ENCODE peak calls at places on chromosomes 2 and 18, in four cellular contexts. D, B, T and N are unnamed samples.
A peak's percentile ranks its signal among the peaks of the same experiment; 100 is the strongest.

GRCh38 chr18:76983184-76983583 is 149.4 kb downstream of the MBP start:
- DNase-seq in D (peak; percentile 87), T (peak; percentile 81), B (peak; percentile 91), N (peak; percentile 72)

GRCh38 chr2:103176289-103176915 is 414.6 kb downstream of the TMEM182 start:
- DNase-seq in D (peak; percentile 92), B (no peak), T (no peak), N (no peak)

GRCh38 chr2:30296496-30296895 is 65.2 kb downstream of the LBH start:
- DNase-seq in T (no peak), D (no peak), B (no peak), N (no peak)

GRCh38 chr2:140892911-140893637 is 1237.7 kb downstream of the LRP1B start:
- DNase-seq in B (peak; percentile 26), T (no peak), D (no peak), N (no peak)

GRCh38 chr2:17059452-17059851 is 393.8 kb upstream of the CYRIA start:
- DNase-seq in T (no peak), B (no peak), D (no peak), N (no peak)

GRCh38 chr2:120486946-120487345 is 141.0 kb downstream of the INHBB start:
- DNase-seq in T (no peak), B (peak; percentile 64), D (no peak), N (peak; percentile 45)

GRCh38 chr2:26571316-26571715 is 69.8 kb downstream of the CIB4 start:
- DNase-seq in D (no peak), B (no peak), T (no peak), N (no peak)

GRCh38 chr2:740446-741293 is 63.5 kb upstream of the TMEM18 start:
- DNase-seq in D (peak; percentile 100), B (peak; percentile 93), T (no peak), N (peak; percentile 100)

GRCh38 chr2:10271946-10272345 is 30.8 kb upstream of the HPCAL1 start:
- DNase-seq in D (no peak), B (peak; percentile 50), T (no peak), N (no peak)

GRCh38 chr2:149075065-149075464 is 36.6 kb downstream of the LYPD6B start:
- DNase-seq in D (no peak), B (no peak), T (no peak), N (no peak)

GRCh38 chr2:172806426-172807008 is 70.9 kb downstream of the RAPGEF4 start:
- DNase-seq in D (peak; percentile 54), B (peak; percentile 70), T (peak; percentile 63), N (peak; percentile 72)

GRCh38 chr2:71419976-71420375 is 33.4 kb upstream of the DYSF start:
- DNase-seq in B (no peak), D (no peak), T (no peak), N (no peak)

GRCh38 chr2:240139666-240140393 is 628 bp downstream of the OTOS start:
- DNase-seq in B (no peak), D (peak; percentile 88), T (no peak), N (no peak)

GRCh38 chr2:64391459-64391858 is 62.5 kb upstream of the LGALSL start:
- DNase-seq in T (no peak), D (no peak), B (no peak), N (peak; percentile 26)

GRCh38 chr2:38665854-38666577 is at the start of gene GALM:
- DNase-seq in B (peak; percentile 94), T (peak; percentile 85), D (peak; percentile 93), N (peak; percentile 88)

GRCh38 chr2:104758199-104758620 is 95.7 kb upstream of the POU3F3 start:
- DNase-seq in B (no peak), T (no peak), D (peak; percentile 89), N (peak; percentile 41)

GRCh38 chr2:127810156-127810636 is 775 bp downstream of the WDR33 start:
- DNase-seq in B (peak; percentile 34), T (no peak), D (peak; percentile 51), N (peak; percentile 64)

GRCh38 chr2:143132360-143132759 is 3.1 kb downstream of the ARHGAP15 start:
- DNase-seq in D (no peak), T (no peak), B (no peak), N (no peak)

GRCh38 chr2:219000569-219000960 is 7.3 kb upstream of the CRYBA2 start:
- DNase-seq in T (no peak), B (no peak), D (no peak), N (no peak)

GRCh38 chr2:168253379-168253778 is 6.0 kb upstream of the STK39 start:
- DNase-seq in D (no peak), T (no peak), B (no peak), N (no peak)

GRCh38 chr2:170763232-170763631 is 6.9 kb upstream of the ERICH2 start:
- DNase-seq in B (no peak), D (no peak), T (no peak), N (no peak)

GRCh38 chr18:8177330-8178016 is 431.8 kb upstream of the RAB12 start:
- DNase-seq in T (no peak), B (peak; percentile 20), D (peak; percentile 18), N (no peak)

GRCh38 chr2:145846986-145847385 is 1327.1 kb upstream of the ZEB2 start:
- DNase-seq in B (no peak), T (no peak), D (no peak), N (peak; percentile 35)

GRCh38 chr2:111227716-111228141 is 107.0 kb downstream of the BCL2L11 start:
- DNase-seq in D (peak; percentile 51), B (peak; percentile 37), T (no peak), N (peak; percentile 73)

GRCh38 chr2:220144411-220144810 is 517.0 kb downstream of the SLC4A3 start:
- DNase-seq in B (peak; percentile 42), D (no peak), T (no peak), N (peak; percentile 81)

GRCh38 chr18:60910534-60910933 is 422.7 kb upstream of the CDH20 start:
- DNase-seq in B (no peak), T (no peak), D (no peak), N (peak; percentile 15)

GRCh38 chr2:191366199-191366598 is 121.0 kb downstream of the MYO1B start:
- DNase-seq in D (no peak), T (no peak), B (peak; percentile 15), N (peak; percentile 76)

GRCh38 chr2:46561731-46562450 is 82.5 kb downstream of the TMEM247 start:
- DNase-seq in D (no peak), T (no peak), B (no peak), N (peak; percentile 49)

GRCh38 chr2:182302174-182302573 is 124.7 kb downstream of the PDE1A start:
- DNase-seq in B (peak; percentile 62), T (no peak), D (no peak), N (peak; percentile 53)

GRCh38 chr2:66733361-66733760 is 298.4 kb downstream of the MEIS1 start:
- DNase-seq in B (no peak), D (no peak), T (no peak), N (no peak)

GRCh38 chr2:179031731-179032408 is 18.1 kb downstream of the CCDC141 start:
- DNase-seq in B (peak; percentile 20), D (peak; percentile 31), T (peak; percentile 95), N (peak; percentile 59)

GRCh38 chr2:60553992-60554648 is 666 bp upstream of the BCL11A start:
- DNase-seq in B (peak; percentile 45), D (peak; percentile 73), T (peak; percentile 50), N (peak; percentile 54)

GRCh38 chr2:241636983-241637232 is at the start of gene THAP4:
- DNase-seq in T (peak; percentile 77), B (no peak), D (no peak), N (peak; percentile 89)

GRCh38 chr2:44126106-44126797 is 42.4 kb upstream of the PPM1B start:
- DNase-seq in T (no peak), B (peak; percentile 47), D (no peak), N (no peak)

GRCh38 chr2:226483745-226484619 is 315.6 kb downstream of the IRS1 start:
- DNase-seq in T (no peak), D (peak; percentile 87), B (no peak), N (peak; percentile 51)

GRCh38 chr2:128298846-128299507 is 19.7 kb downstream of the HS6ST1 start:
- DNase-seq in T (no peak), B (no peak), D (no peak), N (no peak)

GRCh38 chr2:44295636-44296359 is 20.5 kb downstream of the SLC3A1 start:
- DNase-seq in T (peak; percentile 11), B (no peak), D (peak; percentile 28), N (no peak)

GRCh38 chr2:151261240-151261976 is at the start of gene RBM43:
- DNase-seq in D (peak; percentile 79), B (peak; percentile 85), T (peak; percentile 95), N (peak; percentile 97)

GRCh38 chr18:74623047-74623816 is 25.6 kb downstream of the ZNF407 start:
- DNase-seq in B (peak; percentile 40), T (no peak), D (peak; percentile 27), N (peak; percentile 56)
- H3F3A ChIP-seq in B (no peaks in the 10 kb centered on the region), T (no peaks in the 10 kb centered on the region), D (no peaks in the 10 kb centered on the region), N (no peaks in the 10 kb centered on the region)

GRCh38 chr2:108594132-108594981 is 60.1 kb downstream of the LIMS1 start:
- DNase-seq in T (peak; percentile 71), D (no peak), B (peak; percentile 89), N (peak; percentile 92)

GRCh38 chr2:108589786-108590185 is 55.5 kb downstream of the LIMS1 start:
- DNase-seq in T (no peak), D (no peak), B (no peak), N (no peak)

GRCh38 chr2:108591163-108591562 is 56.9 kb downstream of the LIMS1 start:
- DNase-seq in T (no peak), B (no peak), D (no peak), N (no peak)

GRCh38 chr2:108593547-108594098 is 59.4 kb downstream of the LIMS1 start:
- DNase-seq in B (peak; percentile 59), D (no peak), T (no peak), N (peak; percentile 87)

GRCh38 chr2:108594982-108595464 is 60.8 kb downstream of the LIMS1 start:
- DNase-seq in B (peak; percentile 89), T (peak; percentile 85), D (no peak), N (peak; percentile 74)
- TF ChIP-seq EZH2phosphoT487 in B (no peak), T (no peak), D (no peak), N (no peak)

GRCh38 chr18:58542426-58543159 is 86.3 kb downstream of the ALPK2 start:
- DNase-seq in B (no peak), D (no peak), T (no peak), N (peak; percentile 30)

GRCh38 chr18:58540381-58540943 is 88.4 kb downstream of the ALPK2 start:
- DNase-seq in D (no peak), T (no peak), B (no peak), N (no peak)

GRCh38 chr18:58539659-58540380 is 89.1 kb downstream of the ALPK2 start:
- DNase-seq in D (no peak), T (no peak), B (no peak), N (no peak)

GRCh38 chr18:58541137-58541788 is 87.6 kb downstream of the ALPK2 start:
- DNase-seq in T (peak; percentile 44), B (peak; percentile 44), D (peak; percentile 59), N (peak; percentile 49)

GRCh38 chr18:58541789-58542425 is 87.0 kb downstream of the ALPK2 start:
- DNase-seq in B (peak; percentile 94), D (no peak), T (peak; percentile 88), N (peak; percentile 98)
- H3K9ac ChIP-seq in B (no peak overlapping the region), D (no peak overlapping the region), T (peak overlapping the region; percentile 24), N (peak overlapping the region; percentile 41)

GRCh38 chr18:57435851-57436192 is 648 bp downstream of the ONECUT2 start:
- DNase-seq in B (no peak), T (no peak), D (no peak), N (no peak)
- H3F3A ChIP-seq in B (no peaks in the 10 kb centered on the region), T (no peaks in the 10 kb centered on the region), D (peaks cover 63% of the 10 kb centered on the region), N (no peaks in the 10 kb centered on the region)